ENCODE peak calls at places on chromosomes 6 and 20, in four cellular contexts. One of them, this sample, is unnamed.

GRCh38 chr6:121437861-121438651 is 2.6 kb downstream of the GJA1 start:
- DNase-seq in D341Med: no peak
- DNase-seq in DMS153: no peak
- DNase-seq in Panc1: no peak
- DNase-seq in this sample: no peak

GRCh38 chr20:32164984-32165735 is 42.4 kb downstream of the PLAGL2 start:
- DNase-seq in Panc1: no peak
- DNase-seq in DMS153: no peak
- DNase-seq in D341Med: no peak
- DNase-seq in this sample: no peak

GRCh38 chr20:25288291-25289181 is 40.7 kb downstream of the PYGB start:
- DNase-seq in Panc1: no peak
- DNase-seq in D341Med: no peak
- DNase-seq in DMS153: no peak
- DNase-seq in this sample: no peak

GRCh38 chr20:9287062-9287461 is 218.2 kb downstream of the PLCB4 start:
- DNase-seq in Panc1: no peak
- DNase-seq in DMS153: no peak
- DNase-seq in D341Med: no peak
- DNase-seq in this sample: no peak

GRCh38 chr20:2332711-2333110 is 36.9 kb downstream of the TGM3 start:
- DNase-seq in DMS153: no peak
- DNase-seq in Panc1: no peak
- DNase-seq in D341Med: no peak
- DNase-seq in this sample: no peak

GRCh38 chr6:130615816-130616215 is 211.4 kb upstream of the SMLR1 start:
- DNase-seq in DMS153: no peak
- DNase-seq in Panc1: no peak
- DNase-seq in D341Med: no peak
- DNase-seq in this sample: no peak

GRCh38 chr20:4225778-4226177 is 210.4 kb upstream of the RNF24 start:
- DNase-seq in Panc1: no peak
- DNase-seq in DMS153: no peak
- DNase-seq in D341Med: no peak
- DNase-seq in this sample: no peak

GRCh38 chr6:160333841-160334240 is 14.3 kb upstream of the SLC22A3 start:
- DNase-seq in DMS153: no peak
- DNase-seq in Panc1: no peak
- DNase-seq in D341Med: no peak
- DNase-seq in this sample: no peak

GRCh38 chr20:32045999-32046398 is 6.0 kb upstream of the HCK start:
- DNase-seq in Panc1: no peak
- DNase-seq in D341Med: no peak
- DNase-seq in DMS153: no peak
- DNase-seq in this sample: no peak

GRCh38 chr6:10177703-10178102 is 237.2 kb downstream of the TFAP2A start:
- DNase-seq in DMS153: no peak
- DNase-seq in D341Med: no peak
- DNase-seq in Panc1: no peak
- DNase-seq in this sample: no peak

GRCh38 chr6:44285552-44286284 is 15.5 kb downstream of the TMEM151B start:
- DNase-seq in D341Med: no peak
- DNase-seq in DMS153: no peak
- DNase-seq in Panc1: no peak
- DNase-seq in this sample: no peak

GRCh38 chr20:45967551-45968080 is 4.4 kb downstream of the ZNF335 start:
- DNase-seq in D341Med: no peak
- DNase-seq in DMS153: no peak
- DNase-seq in Panc1: no peak
- DNase-seq in this sample: no peak